ENCODE peak calls at places on chromosomes 5 and 9, in eight cellular contexts. V, R, C, S, U, K, Y and W are unnamed samples.

GRCh38 chr5:15902050-15902449 is 277.5 kb downstream of the MARCHF11 start:
- DNase-seq in K (no peak), R (no peak), U (no peak), V (no peak), Y (no peak), C (no peak), S (no peak), W (no peak)

GRCh38 chr5:83957188-83957587 is 236.5 kb upstream of the HAPLN1 start:
- DNase-seq in C (no peak), U (no peak), Y (no peak), R (no peak), K (peak), S (no peak), V (no peak), W (no peak)

GRCh38 chr9:68446836-68447235 is 90.4 kb downstream of the PGM5 start:
- DNase-seq in V (no peak), S (no peak), U (no peak), Y (no peak), K (no peak), C (no peak), R (no peak), W (no peak)

GRCh38 chr9:35594471-35594870 is 10.6 kb upstream of the TESK1 start:
- DNase-seq in R (no peak), V (no peak), U (no peak), S (no peak), K (no peak), Y (no peak), C (no peak), W (no peak)

GRCh38 chr5:42718591-42718990 is 38.0 kb upstream of the CCDC152 start:
- DNase-seq in V (no peak), C (no peak), Y (no peak), K (peak), S (no peak), U (no peak), R (no peak), W (no peak)

GRCh38 chr9:69036319-69036718 is 767 bp downstream of the FXN start:
- DNase-seq in U (no peak), S (no peak), V (no peak), R (no peak), Y (no peak), C (peak), K (peak), W (no peak)

GRCh38 chr5:432201-432927 is 10.6 kb upstream of the EXOC3 start:
- DNase-seq in R (no peak), Y (no peak), C (no peak), S (no peak), U (no peak), K (no peak), V (no peak), W (no peak)

GRCh38 chr5:133801955-133802751 is 166.3 kb downstream of the C5orf15 start:
- DNase-seq in S (no peak), C (peak), V (no peak), Y (no peak), K (no peak), R (no peak), U (no peak), W (peak)

GRCh38 chr9:5947912-5948311 is 57.2 kb downstream of the MLANA start:
- DNase-seq in U (no peak), R (no peak), V (no peak), Y (no peak), C (no peak), K (no peak), S (no peak), W (no peak)

GRCh38 chr9:134642385-134643181 is 980 bp downstream of the COL5A1 start:
- DNase-seq in S (no peak), U (no peak), K (peak), Y (no peak), V (no peak), R (no peak), C (peak), W (peak)

GRCh38 chr9:131654857-131655577 is 84.9 kb downstream of the RAPGEF1 start:
- DNase-seq in S (no peak), K (no peak), U (no peak), R (no peak), V (no peak), C (no peak), Y (no peak), W (no peak)

GRCh38 chr9:127225747-127226646 is 38.6 kb upstream of the GARNL3 start:
- DNase-seq in R (no peak), S (peak), C (no peak), V (no peak), K (no peak), Y (no peak), U (no peak), W (no peak)

GRCh38 chr5:132774896-132775295 is 2.1 kb downstream of the SEPTIN8 start:
- DNase-seq in U (no peak), V (no peak), Y (no peak), R (no peak), C (no peak), K (no peak), S (no peak), W (no peak)

GRCh38 chr5:15020731-15021130 is 149.2 kb upstream of the ANKH start:
- DNase-seq in Y (no peak), C (peak), V (no peak), R (no peak), K (no peak), S (no peak), U (no peak), W (no peak)

GRCh38 chr9:17528859-17529258 is 50.0 kb upstream of the SH3GL2 start:
- DNase-seq in K (peak), S (no peak), Y (no peak), C (peak), R (no peak), U (no peak), V (no peak), W (no peak)

GRCh38 chr5:122907238-122907637 is 61.8 kb downstream of the SNX24 start:
- DNase-seq in S (no peak), U (no peak), V (no peak), K (peak), C (peak), Y (no peak), R (no peak), W (no peak)

GRCh38 chr9:119938871-119939270 is 569.6 kb upstream of the BRINP1 start:
- DNase-seq in Y (no peak), U (no peak), R (no peak), V (no peak), S (no peak), K (no peak), C (no peak), W (no peak)

GRCh38 chr9:113581865-113582697 is 118.6 kb downstream of the RGS3 start:
- DNase-seq in S (peak), U (peak), Y (peak), K (peak), C (peak), R (peak), V (peak), W (peak)

GRCh38 chr9:111069233-111069632 is 31.0 kb upstream of the LPAR1 start:
- DNase-seq in C (no peak), Y (no peak), S (no peak), K (no peak), U (no peak), R (no peak), V (no peak), W (no peak)

GRCh38 chr5:138790684-138791083 is 37.5 kb downstream of the CTNNA1 start:
- DNase-seq in Y (no peak), U (no peak), R (no peak), K (no peak), V (no peak), C (no peak), S (no peak), W (no peak)

GRCh38 chr5:141476132-141476909 is 555 bp downstream of the PCDHGC3 start:
- DNase-seq in C (peak), U (no peak), V (no peak), K (peak), Y (no peak), S (no peak), R (no peak), W (peak)

GRCh38 chr5:8598356-8598755 is 729.4 kb downstream of the MTRR start:
- DNase-seq in V (no peak), Y (no peak), S (no peak), K (no peak), C (no peak), U (no peak), R (no peak), W (no peak)

GRCh38 chr5:93359296-93359957 is 221.6 kb downstream of the NR2F1-AS1 start:
- DNase-seq in K (peak), V (no peak), U (no peak), R (no peak), Y (no peak), C (no peak), S (no peak), W (no peak)

GRCh38 chr9:127876026-127876763 is 1.3 kb downstream of the AK1 start:
- DNase-seq in Y (no peak), C (no peak), R (no peak), U (no peak), K (no peak), V (no peak), S (no peak), W (no peak)

GRCh38 chr5:150272531-150272930 is 17.0 kb downstream of the CAMK2A start:
- DNase-seq in C (peak), S (peak), V (no peak), K (peak), U (no peak), Y (no peak), R (no peak), W (no peak)

GRCh38 chr5:107155667-107156066 is 515.1 kb downstream of the EFNA5 start:
- DNase-seq in R (no peak), U (no peak), Y (no peak), C (no peak), S (no peak), K (no peak), V (no peak), W (no peak)

GRCh38 chr5:138032572-138033274 is at the start of gene FAM13B:
- DNase-seq in Y (peak), K (peak), C (peak), V (peak), U (peak), S (peak), R (peak), W (peak)

GRCh38 chr9:129141066-129142041 is 30.1 kb downstream of the PTPA start:
- DNase-seq in S (peak), Y (peak), K (peak), C (peak), R (no peak), V (no peak), U (peak), W (peak)

GRCh38 chr9:112496074-112496722 is 9.6 kb downstream of the KIAA1958 start:
- DNase-seq in R (no peak), S (no peak), U (no peak), V (no peak), C (no peak), Y (no peak), K (no peak), W (no peak)

GRCh38 chr5:143582869-143583268 is 179.4 kb upstream of the NR3C1 start:
- DNase-seq in K (peak), S (no peak), R (no peak), V (no peak), C (no peak), Y (no peak), U (no peak), W (no peak)

GRCh38 chr9:76733096-76733495 is 31.1 kb upstream of the PCA3 start:
- DNase-seq in V (no peak), Y (no peak), R (no peak), C (peak), S (no peak), U (no peak), K (no peak), W (no peak)

GRCh38 chr5:31464081-31464480 is 67.8 kb downstream of the DROSHA start:
- DNase-seq in U (no peak), V (no peak), K (no peak), S (no peak), Y (no peak), C (no peak), R (no peak), W (no peak)

GRCh38 chr9:110575169-110575568 is 4.4 kb downstream of the SVEP1 start:
- DNase-seq in V (no peak), U (no peak), R (no peak), K (no peak), S (no peak), Y (no peak), C (no peak), W (no peak)

GRCh38 chr5:113281194-113281593 is 153.6 kb downstream of the TSSK1B start:
- DNase-seq in K (no peak), V (no peak), U (no peak), C (no peak), Y (no peak), S (no peak), R (no peak), W (no peak)

GRCh38 chr5:74148321-74148720 is 492.2 kb downstream of the ENC1 start:
- DNase-seq in R (no peak), K (no peak), C (no peak), Y (no peak), V (no peak), U (no peak), S (no peak), W (no peak)

GRCh38 chr9:4196886-4197285 is 103.0 kb downstream of the GLIS3 start:
- DNase-seq in K (no peak), U (no peak), S (no peak), C (no peak), Y (no peak), R (no peak), V (no peak), W (no peak)

GRCh38 chr5:40879163-40879942 is 29.9 kb upstream of the C7 start:
- DNase-seq in K (peak), Y (no peak), U (peak), V (no peak), R (no peak), C (peak), S (no peak), W (no peak)